ENCODE peak calls at places on chromosomes 4 and X, in eight cellular contexts. I is Calu3, B is fibroblast of mammary gland, M is ovary, R is foreskin fibroblast, E is brain microvascular endothelial cell, G is endothelial cell, D is SK-N-SH. S is an unnamed sample.

GRCh38 chrX:128052303-128052702 is at the start of gene ACTRT1:
- DNase-seq in G (no peak), R (no peak), I (no peak), B (no peak), E (no peak), M (no peak), D (no peak), S (no peak)

GRCh38 chrX:38275615-38276014 is 51.7 kb downstream of the RPGR start:
- DNase-seq in I (no peak), M (no peak), R (peak; percentile 84), G (no peak), B (peak; percentile 93), E (peak; percentile 66), D (no peak), S (no peak)

GRCh38 chr4:171812377-171813194 is 618 bp upstream of the GALNTL6 start:
- DNase-seq in B (no peak), I (no peak), E (no peak), R (peak; percentile 28), G (peak; percentile 13), D (peak; percentile 29), M (no peak), S (peak; percentile 45)

GRCh38 chr4:7156273-7157139 is 35.8 kb upstream of the SORCS2 start:
- DNase-seq in B (peak; percentile 27), E (peak; percentile 26), R (peak; percentile 65), G (peak; percentile 40), I (no peak), M (peak; percentile 68), D (peak; percentile 68), S (peak; percentile 11)

GRCh38 chr4:41268024-41268423 is 11.3 kb downstream of the UCHL1 start:
- DNase-seq in G (no peak), B (no peak), M (no peak), E (no peak), I (no peak), D (no peak), R (peak; percentile 34), S (peak; percentile 28)

GRCh38 chr4:102836596-102836995 is 9.2 kb upstream of the UBE2D3 start:
- DNase-seq in G (no peak), M (no peak), R (no peak), D (no peak), I (no peak), E (no peak), B (no peak), S (no peak)

GRCh38 chrX:57821703-57822375 is 88.4 kb downstream of the ZXDA start:
- DNase-seq in B (peak; percentile 65), G (peak; percentile 18), M (peak; percentile 8), D (peak; percentile 25), E (peak; percentile 31), I (peak; percentile 20), R (peak; percentile 57), S (no peak)

GRCh38 chr4:83207497-83208105 is 77.0 kb downstream of the COQ2 start:
- DNase-seq in R (peak; percentile 53), D (no peak), B (no peak), M (no peak), I (peak; percentile 24), E (peak; percentile 65), G (no peak), S (no peak)

GRCh38 chrX:9464435-9465371 is at the start of gene TBL1X:
- DNase-seq in B (peak; percentile 19), I (peak; percentile 74), E (no peak), M (peak; percentile 72), D (peak; percentile 86), R (peak; percentile 74), G (peak; percentile 39), S (peak; percentile 60)

GRCh38 chrX:41828821-41829220 is 94.5 kb downstream of the CASK start:
- DNase-seq in E (no peak), R (no peak), B (peak; percentile 5), I (no peak), D (no peak), G (no peak), M (no peak), S (no peak)

GRCh38 chr4:7470522-7471128 is 35.9 kb upstream of the PSAPL1 start:
- DNase-seq in M (no peak), D (no peak), E (no peak), I (no peak), B (no peak), G (no peak), R (no peak), S (no peak)

GRCh38 chrX:15298201-15298600 is 17.2 kb downstream of the ASB11 start:
- DNase-seq in G (no peak), R (no peak), E (no peak), M (no peak), D (no peak), I (no peak), B (no peak), S (no peak)

GRCh38 chr4:64251779-64252178 is 157.5 kb downstream of the TECRL start:
- DNase-seq in G (no peak), I (no peak), R (no peak), E (no peak), M (no peak), D (no peak), B (no peak), S (no peak)

GRCh38 chr4:40516651-40517050 is 113.0 kb downstream of the RBM47 start:
- DNase-seq in B (no peak), D (no peak), G (no peak), M (no peak), R (no peak), E (no peak), I (peak; percentile 30), S (no peak)

GRCh38 chr4:52234539-52235174 is 183.6 kb downstream of the SPATA18 start:
- DNase-seq in M (peak; percentile 65), E (peak; percentile 17), G (no peak), B (peak; percentile 69), R (peak; percentile 72), D (peak; percentile 38), I (no peak), S (no peak)

GRCh38 chr4:6576512-6576911 is 1.5 kb downstream of the MAN2B2 start:
- DNase-seq in G (no peak), R (no peak), E (no peak), M (no peak), D (no peak), B (no peak), I (peak; percentile 72), S (no peak)

GRCh38 chrX:82912401-82912800 is 595.7 kb upstream of the POU3F4 start:
- DNase-seq in E (no peak), G (no peak), R (no peak), B (no peak), D (no peak), M (no peak), I (no peak), S (no peak)

GRCh38 chrX:68732906-68733493 is 85.5 kb downstream of the STARD8 start:
- DNase-seq in E (peak; percentile 13), R (peak; percentile 64), D (peak; percentile 69), G (peak; percentile 76), B (peak; percentile 56), I (peak; percentile 78), M (peak; percentile 26), S (peak; percentile 65)

GRCh38 chr4:67765401-67765800 is 11.2 kb upstream of the GNRHR start:
- DNase-seq in R (peak; percentile 49), B (peak; percentile 25), M (no peak), E (no peak), D (no peak), I (no peak), G (no peak), S (no peak)

GRCh38 chrX:93673056-93673868 is at the start of gene NAP1L3:
- DNase-seq in R (peak; percentile 3), B (peak; percentile 72), G (peak; percentile 54), M (peak; percentile 55), D (peak; percentile 78), I (no peak), E (peak; percentile 9), S (peak; percentile 76)

GRCh38 chr4:7581477-7581876 is 146.7 kb upstream of the PSAPL1 start:
- DNase-seq in B (peak; percentile 6), D (no peak), E (no peak), M (peak; percentile 42), G (peak; percentile 54), I (no peak), R (no peak), S (no peak)

GRCh38 chr4:57114973-57115372 is 4.8 kb upstream of the IGFBP7 start:
- DNase-seq in R (peak; percentile 68), G (no peak), B (peak; percentile 46), E (no peak), I (no peak), D (no peak), M (no peak), S (no peak)

GRCh38 chr4:149690726-149691125 is 124.9 kb downstream of the IQCM start:
- DNase-seq in E (no peak), D (no peak), M (no peak), G (no peak), B (no peak), R (no peak), I (no peak), S (no peak)
- TF ChIP-seq CTCF in E (peak; percentile 40), D (peak; percentile 34), M (no peak), G (peak; percentile 31), B (peak; percentile 22), R (peak; percentile 18), I (no peak), S (peak; percentile 35)

GRCh38 chr4:42750831-42751230 is 93.9 kb upstream of the ATP8A1 start:
- DNase-seq in B (no peak), R (no peak), E (no peak), I (no peak), D (no peak), G (no peak), M (no peak), S (no peak)

GRCh38 chr4:42750091-42750490 is 93.2 kb upstream of the ATP8A1 start:
- DNase-seq in B (peak; percentile 0), D (peak; percentile 39), R (no peak), G (peak; percentile 15), I (no peak), E (no peak), M (no peak), S (no peak)
- TF ChIP-seq CTCF in B (no peak), D (peak; percentile 28), R (no peak), G (no peak), I (no peak), E (no peak), M (no peak), S (no peak)

DNA sequence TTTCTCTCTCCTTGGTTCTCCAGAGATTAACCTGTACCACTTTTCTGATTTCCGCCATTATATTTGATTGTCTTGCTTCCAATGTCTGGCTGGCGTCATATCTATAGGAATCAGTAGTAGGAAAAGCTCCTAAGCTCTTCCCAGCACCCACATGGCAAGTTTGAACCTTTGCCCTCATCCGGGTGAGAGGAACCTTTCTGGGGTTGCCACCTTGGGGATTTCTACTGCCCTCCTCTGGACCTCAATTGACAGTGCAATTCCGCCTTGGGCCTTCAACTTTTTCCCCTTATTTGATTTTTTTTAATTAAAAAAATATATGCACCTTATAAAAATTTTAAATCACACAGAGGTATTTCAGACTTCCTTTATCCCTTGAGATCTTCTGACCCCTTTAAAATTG is 2.0 kb upstream of the CXorf66 start:
- DNase-seq in B (peak; percentile 2), I (no peak), M (no peak), E (no peak), R (no peak), G (no peak), D (peak; percentile 15), S (no peak)
- TF ChIP-seq CTCF in B (peak; percentile 39), I (peak; percentile 14), M (no peak), E (peak; percentile 52), R (no peak), G (peak; percentile 26), D (peak; percentile 53), S (no peak)

DNA sequence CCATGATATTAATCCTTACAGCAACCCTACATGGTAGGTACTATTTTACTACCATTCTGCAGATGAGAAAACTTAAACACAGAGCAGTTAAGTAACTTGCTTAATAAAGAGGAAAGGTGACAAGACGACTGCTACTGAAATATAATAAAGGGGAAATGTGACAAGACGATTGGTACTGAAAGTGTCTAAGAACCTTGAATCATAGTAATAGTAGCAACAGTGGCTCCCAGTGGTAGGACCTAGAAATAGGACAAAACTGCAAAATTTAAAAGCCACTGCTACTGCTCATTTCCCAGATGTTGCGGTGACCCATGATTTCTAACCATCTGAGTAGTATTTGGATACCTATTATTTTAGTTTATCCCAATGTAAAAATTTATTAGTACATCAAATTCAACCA is 89.5 kb downstream of the TASL start:
- DNase-seq in E (no peak), D (no peak), I (peak; percentile 6), B (peak; percentile 37), M (no peak), G (no peak), R (peak; percentile 4), S (no peak)
- TF ChIP-seq CTCF in E (no peak), D (peak; percentile 54), I (no peak), B (peak; percentile 38), M (no peak), G (no peak), R (no peak), S (no peak)